ENCODE peak calls at places on chromosomes 6 and 20, in seven cellular contexts. Y is HCT116, J is H1, W is K562, N is HepG2, U is SK-N-SH, B is GM12878. M is an unnamed sample.

GRCh38 chr20:45341939-45342862 is 6.0 kb downstream of the SDC4 start:
- DNase-seq in Y (no peak), J (no peak), W (peak), N (peak), U (peak), B (no peak), M (peak)

GRCh38 chr6:24245275-24245674 is 112.6 kb downstream of the DCDC2 start:
- DNase-seq in Y (no peak), J (no peak), W (no peak), N (no peak), U (no peak), B (no peak), M (no peak)

GRCh38 chr6:166453651-166454050 is 70.9 kb upstream of the MPC1 start:
- DNase-seq in Y (no peak), J (no peak), W (no peak), N (no peak), U (no peak), B (no peak), M (no peak)

GRCh38 chr20:370151-370600 is 10.4 kb upstream of the TRIB3 start:
- DNase-seq in Y (no peak), J (no peak), W (no peak), N (peak), U (no peak), B (no peak), M (no peak)

GRCh38 chr6:15754035-15754705 is 91.3 kb upstream of the DTNBP1 start:
- DNase-seq in Y (no peak), J (no peak), W (peak), N (no peak), U (peak), B (no peak), M (no peak)

GRCh38 chr6:31529329-31530150 is 778 bp downstream of the MCCD1 start:
- DNase-seq in Y (no peak), J (no peak), W (no peak), N (peak), U (no peak), B (no peak), M (no peak)

GRCh38 chr20:63640086-63640485 is 13.1 kb downstream of the STMN3 start:
- DNase-seq in Y (no peak), J (no peak), W (no peak), N (no peak), U (no peak), B (no peak), M (no peak)

GRCh38 chr20:34066476-34067090 is 45.5 kb downstream of the EIF2S2 start:
- DNase-seq in Y (no peak), J (no peak), W (no peak), N (no peak), U (no peak), B (no peak), M (no peak)

GRCh38 chr6:80457044-80457933 is 350.8 kb downstream of the BCKDHB start:
- DNase-seq in Y (peak), J (no peak), W (no peak), N (no peak), U (no peak), B (no peak), M (no peak)

GRCh38 chr20:18734525-18735189 is 78.9 kb upstream of the SCP2D1 start:
- DNase-seq in Y (no peak), J (no peak), W (no peak), N (no peak), U (no peak), B (no peak), M (no peak)

GRCh38 chr6:158502593-158502950 is 57.3 kb upstream of the TMEM181 start:
- DNase-seq in Y (no peak), J (no peak), W (no peak), N (no peak), U (no peak), B (no peak), M (no peak)

GRCh38 chr6:109978174-109979032 is at the start of gene GPR6:
- DNase-seq in Y (no peak), J (no peak), W (peak), N (peak), U (peak), B (no peak), M (peak)

GRCh38 chr6:106446287-106446885 is 85.9 kb downstream of the CRYBG1 start:
- DNase-seq in Y (no peak), J (no peak), W (no peak), N (no peak), U (peak), B (no peak), M (no peak)

GRCh38 chr20:15817351-15817750 is 755.9 kb downstream of the KIF16B start:
- DNase-seq in Y (no peak), J (no peak), W (no peak), N (no peak), U (no peak), B (no peak), M (no peak)

GRCh38 chr6:68967549-68968300 is 332.6 kb downstream of the ADGRB3 start:
- DNase-seq in Y (peak), J (no peak), W (peak), N (peak), U (peak), B (peak), M (peak)
- TF ChIP-seq YY1 in Y (no peak), J (no peak), W (no peak), N (no peak), U (no peak), B (peak), M (no peak)

GRCh38 chr6:125985522-125985921 is 818 bp upstream of the TRMT11 start:
- DNase-seq in Y (no peak), J (no peak), W (peak), N (peak), U (no peak), B (no peak), M (no peak)
- H3K9ac ChIP-seq in Y (peak), J (peak), W (peak), N (peak), U (peak), B (peak), M (peak)

DNA sequence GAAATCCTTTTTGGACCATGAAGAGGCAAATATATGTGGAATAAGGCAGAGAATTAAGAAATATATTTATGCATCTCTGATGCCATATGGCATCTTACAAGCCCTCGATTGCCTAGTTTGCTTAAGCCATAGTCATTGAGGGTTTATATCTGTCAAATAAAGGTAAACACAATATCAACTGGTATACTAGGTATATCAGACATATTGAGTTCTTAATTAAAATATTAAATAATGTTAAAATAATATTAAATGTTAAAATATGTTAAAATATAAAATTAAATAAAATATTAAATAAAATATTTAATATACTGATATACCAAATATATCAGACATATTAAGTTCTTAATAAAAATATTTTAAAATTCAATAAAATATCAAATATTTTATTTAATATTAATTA is 567.4 kb upstream of the PTCHD4 start:
- DNase-seq in Y (no peak), J (no peak), W (no peak), N (no peak), U (no peak), B (no peak), M (no peak)
- TF ChIP-seq YY1 in Y (no peak), J (no peak), W (no peak), N (no peak), U (no peak), B (no peak), M (no peak)

GRCh38 chr6:20534906-20535305 is 649 bp downstream of the CDKAL1 start:
- DNase-seq in Y (no peak), J (no peak), W (no peak), N (no peak), U (no peak), B (no peak), M (no peak)

GRCh38 chr6:20532881-20533280 is 1.4 kb upstream of the CDKAL1 start:
- DNase-seq in Y (no peak), J (no peak), W (no peak), N (no peak), U (no peak), B (no peak), M (no peak)

GRCh38 chr6:20538131-20538662 is 3.9 kb downstream of the CDKAL1 start:
- DNase-seq in Y (no peak), J (no peak), W (no peak), N (no peak), U (no peak), B (no peak), M (no peak)

GRCh38 chr6:20533746-20534294 is 437 bp upstream of the CDKAL1 start:
- DNase-seq in Y (no peak), J (no peak), W (no peak), N (no peak), U (no peak), B (no peak), M (no peak)

GRCh38 chr6:20534295-20534897 is at the start of gene CDKAL1:
- DNase-seq in Y (peak), J (peak), W (peak), N (peak), U (peak), B (peak), M (peak)
- H3K9ac ChIP-seq in Y (peak), J (peak), W (peak), N (peak), U (peak), B (peak), M (peak)

M was measured in NT2/D1.